ENCODE peak calls at places on chromosomes 7 and 10, in five cellular contexts. One of them, this sample, is unnamed.
A peak's percentile ranks its signal among the peaks of the same experiment; 100 is the strongest.

GRCh38 chr10:101857802-101858476 is 14.3 kb upstream of the KCNIP2 start:
- DNase-seq in progenitor cell of endocrine pancreas: no peak
- DNase-seq in GM10248: no peak
- DNase-seq in type B pancreatic cell: no peak
- DNase-seq in epithelial cell of esophagus: no peak
- DNase-seq in this sample: no peak

GRCh38 chr10:101536800-101537199 is 51.3 kb downstream of the POLL start:
- DNase-seq in progenitor cell of endocrine pancreas: no peak
- DNase-seq in epithelial cell of esophagus: peak; percentile 57
- DNase-seq in GM10248: peak; percentile 45
- DNase-seq in type B pancreatic cell: no peak
- DNase-seq in this sample: no peak

GRCh38 chr7:2616973-2617709 is 14.6 kb upstream of the TTYH3 start:
- DNase-seq in GM10248: no peak
- DNase-seq in type B pancreatic cell: no peak
- DNase-seq in progenitor cell of endocrine pancreas: no peak
- DNase-seq in epithelial cell of esophagus: no peak
- DNase-seq in this sample: no peak

GRCh38 chr7:898460-898854 is 22.1 kb downstream of the GET4 start:
- DNase-seq in progenitor cell of endocrine pancreas: no peak
- DNase-seq in epithelial cell of esophagus: no peak
- DNase-seq in GM10248: no peak
- DNase-seq in type B pancreatic cell: no peak
- DNase-seq in this sample: no peak

GRCh38 chr10:90930070-90930837 is 9.4 kb upstream of the ANKRD1 start:
- DNase-seq in epithelial cell of esophagus: peak; percentile 24
- DNase-seq in type B pancreatic cell: no peak
- DNase-seq in progenitor cell of endocrine pancreas: no peak
- DNase-seq in GM10248: no peak
- DNase-seq in this sample: no peak

GRCh38 chr7:151801782-151802468 is 75.0 kb downstream of the PRKAG2 start:
- DNase-seq in type B pancreatic cell: no peak
- DNase-seq in GM10248: no peak
- DNase-seq in progenitor cell of endocrine pancreas: no peak
- DNase-seq in epithelial cell of esophagus: no peak
- DNase-seq in this sample: peak; percentile 30

GRCh38 chr7:67618569-67619543 is 622.2 kb downstream of the TYW1 start:
- DNase-seq in type B pancreatic cell: no peak
- DNase-seq in GM10248: no peak
- DNase-seq in epithelial cell of esophagus: no peak
- DNase-seq in progenitor cell of endocrine pancreas: no peak
- DNase-seq in this sample: no peak

GRCh38 chr7:26153823-26154783 is 2.1 kb downstream of the NFE2L3 start:
- DNase-seq in epithelial cell of esophagus: peak; percentile 64
- DNase-seq in type B pancreatic cell: no peak
- DNase-seq in GM10248: no peak
- DNase-seq in progenitor cell of endocrine pancreas: no peak
- DNase-seq in this sample: peak; percentile 81

GRCh38 chr7:30594540-30595460 is at the start of gene GARS1:
- DNase-seq in epithelial cell of esophagus: peak; percentile 93
- DNase-seq in type B pancreatic cell: peak; percentile 82
- DNase-seq in progenitor cell of endocrine pancreas: peak; percentile 78
- DNase-seq in GM10248: peak; percentile 91
- DNase-seq in this sample: peak; percentile 91

GRCh38 chr10:60114765-60115586 is 208.6 kb upstream of the CCDC6 start:
- DNase-seq in type B pancreatic cell: no peak
- DNase-seq in progenitor cell of endocrine pancreas: no peak
- DNase-seq in GM10248: peak; percentile 32
- DNase-seq in epithelial cell of esophagus: peak; percentile 68
- DNase-seq in this sample: peak; percentile 35

DNA sequence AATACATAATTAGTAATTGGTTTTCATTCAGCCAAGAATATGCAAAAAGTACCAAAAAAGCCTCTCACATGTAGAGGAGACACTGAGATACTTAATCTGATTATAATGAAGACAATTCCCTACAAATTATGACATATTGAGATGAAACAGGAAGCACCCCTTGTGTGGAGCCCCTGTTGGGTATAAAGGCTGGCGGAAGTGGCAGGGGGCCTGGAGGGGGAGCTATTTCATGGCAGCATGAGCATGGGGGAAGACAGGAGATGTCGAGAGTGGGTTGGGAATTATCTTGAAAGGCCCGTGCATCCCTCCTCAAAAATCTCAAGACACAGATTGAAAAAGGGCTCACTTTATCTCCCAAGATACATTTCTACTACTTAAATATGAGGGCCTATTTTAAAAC is 96.9 kb downstream of the PIP4K2A start:
- DNase-seq in epithelial cell of esophagus: no peak
- DNase-seq in type B pancreatic cell: no peak
- DNase-seq in GM10248: no peak
- DNase-seq in progenitor cell of endocrine pancreas: no peak
- DNase-seq in this sample: no peak
- TF ChIP-seq CTCF in epithelial cell of esophagus: no peak
- TF ChIP-seq CTCF in type B pancreatic cell: no peak
- TF ChIP-seq CTCF in GM10248: peak; percentile 16
- TF ChIP-seq CTCF in progenitor cell of endocrine pancreas: no peak
- TF ChIP-seq CTCF in this sample: no peak

GRCh38 chr10:77583527-77583926 is 54.1 kb downstream of the KCNMA1 start:
- DNase-seq in GM10248: no peak
- DNase-seq in type B pancreatic cell: no peak
- DNase-seq in progenitor cell of endocrine pancreas: no peak
- DNase-seq in epithelial cell of esophagus: peak; percentile 82
- DNase-seq in this sample: no peak

GRCh38 chr10:77590344-77591237 is 47.0 kb downstream of the KCNMA1 start:
- DNase-seq in epithelial cell of esophagus: no peak
- DNase-seq in GM10248: no peak
- DNase-seq in type B pancreatic cell: no peak
- DNase-seq in progenitor cell of endocrine pancreas: no peak
- DNase-seq in this sample: no peak

GRCh38 chr10:77587424-77587806 is 50.2 kb downstream of the KCNMA1 start:
- DNase-seq in progenitor cell of endocrine pancreas: no peak
- DNase-seq in type B pancreatic cell: no peak
- DNase-seq in GM10248: no peak
- DNase-seq in epithelial cell of esophagus: no peak
- DNase-seq in this sample: no peak

GRCh38 chr10:77588886-77589285 is 48.7 kb downstream of the KCNMA1 start:
- DNase-seq in GM10248: no peak
- DNase-seq in progenitor cell of endocrine pancreas: no peak
- DNase-seq in epithelial cell of esophagus: no peak
- DNase-seq in type B pancreatic cell: no peak
- DNase-seq in this sample: no peak

GRCh38 chr10:77586719-77587423 is 50.7 kb downstream of the KCNMA1 start:
- DNase-seq in epithelial cell of esophagus: peak; percentile 92
- DNase-seq in GM10248: no peak
- DNase-seq in type B pancreatic cell: no peak
- DNase-seq in progenitor cell of endocrine pancreas: no peak
- DNase-seq in this sample: no peak
- TF ChIP-seq CTCF in epithelial cell of esophagus: peak; percentile 47
- TF ChIP-seq CTCF in GM10248: no peak
- TF ChIP-seq CTCF in type B pancreatic cell: no peak
- TF ChIP-seq CTCF in progenitor cell of endocrine pancreas: no peak
- TF ChIP-seq CTCF in this sample: no peak

GRCh38 chr10:71232089-71232998 is 20.0 kb downstream of the UNC5B start:
- DNase-seq in epithelial cell of esophagus: peak; percentile 9
- DNase-seq in GM10248: no peak
- DNase-seq in progenitor cell of endocrine pancreas: no peak
- DNase-seq in type B pancreatic cell: no peak
- DNase-seq in this sample: peak; percentile 27

GRCh38 chr10:71230656-71231025 is 18.3 kb downstream of the UNC5B start:
- DNase-seq in progenitor cell of endocrine pancreas: no peak
- DNase-seq in epithelial cell of esophagus: no peak
- DNase-seq in type B pancreatic cell: no peak
- DNase-seq in GM10248: no peak
- DNase-seq in this sample: no peak

GRCh38 chr10:71228875-71229720 is 16.7 kb downstream of the UNC5B start:
- DNase-seq in epithelial cell of esophagus: no peak
- DNase-seq in type B pancreatic cell: no peak
- DNase-seq in GM10248: no peak
- DNase-seq in progenitor cell of endocrine pancreas: no peak
- DNase-seq in this sample: peak; percentile 36

GRCh38 chr10:71229726-71230655 is 17.6 kb downstream of the UNC5B start:
- DNase-seq in GM10248: no peak
- DNase-seq in progenitor cell of endocrine pancreas: no peak
- DNase-seq in type B pancreatic cell: no peak
- DNase-seq in epithelial cell of esophagus: no peak
- DNase-seq in this sample: no peak

GRCh38 chr10:71231196-71231595 is 18.8 kb downstream of the UNC5B start:
- DNase-seq in GM10248: no peak
- DNase-seq in type B pancreatic cell: no peak
- DNase-seq in progenitor cell of endocrine pancreas: no peak
- DNase-seq in epithelial cell of esophagus: no peak
- DNase-seq in this sample: no peak
- TF ChIP-seq CTCF in GM10248: no peak
- TF ChIP-seq CTCF in type B pancreatic cell: no peak
- TF ChIP-seq CTCF in progenitor cell of endocrine pancreas: no peak
- TF ChIP-seq CTCF in epithelial cell of esophagus: no peak
- TF ChIP-seq CTCF in this sample: no peak

GRCh38 chr7:90690159-90690858 is 94.2 kb downstream of the CDK14 start:
- DNase-seq in type B pancreatic cell: no peak
- DNase-seq in epithelial cell of esophagus: no peak
- DNase-seq in progenitor cell of endocrine pancreas: no peak
- DNase-seq in GM10248: no peak
- DNase-seq in this sample: no peak
- TF ChIP-seq CTCF in type B pancreatic cell: no peak
- TF ChIP-seq CTCF in epithelial cell of esophagus: no peak
- TF ChIP-seq CTCF in progenitor cell of endocrine pancreas: no peak
- TF ChIP-seq CTCF in GM10248: no peak
- TF ChIP-seq CTCF in this sample: no peak